ENCODE peak calls at places on chromosome 15, in four cellular contexts. One of them, this sample, is unnamed.

GRCh38 chr15:101046826-101047225 is 127.7 kb downstream of the LRRK1 start:
- DNase-seq in K562: no peak
- DNase-seq in HepG2: no peak
- DNase-seq in GM12878: no peak
- DNase-seq in this sample: no peak

GRCh38 chr15:89018235-89018634 is 70.0 kb upstream of the ABHD2 start:
- DNase-seq in GM12878: no peak
- DNase-seq in K562: no peak
- DNase-seq in HepG2: no peak
- DNase-seq in this sample: no peak

GRCh38 chr15:62128916-62129315 is 36.2 kb downstream of the C2CD4B start:
- DNase-seq in K562: no peak
- DNase-seq in HepG2: no peak
- DNase-seq in GM12878: no peak
- DNase-seq in this sample: no peak

GRCh38 chr15:73857193-73857920 is 16.0 kb upstream of the TBC1D21 start:
- DNase-seq in GM12878: no peak
- DNase-seq in HepG2: no peak
- DNase-seq in K562: no peak
- DNase-seq in this sample: no peak

GRCh38 chr15:39270221-39270835 is 310.6 kb upstream of the THBS1 start:
- DNase-seq in GM12878: no peak
- DNase-seq in HepG2: no peak
- DNase-seq in K562: no peak
- DNase-seq in this sample: no peak

GRCh38 chr15:68053001-68053400 is 1.1 kb upstream of the PIAS1 start:
- DNase-seq in GM12878: no peak
- DNase-seq in HepG2: no peak
- DNase-seq in K562: no peak
- DNase-seq in this sample: no peak

GRCh38 chr15:58038426-58039106 is 26.9 kb downstream of the ALDH1A2 start:
- DNase-seq in HepG2: no peak
- DNase-seq in K562: no peak
- DNase-seq in GM12878: no peak
- DNase-seq in this sample: no peak

GRCh38 chr15:77440378-77440999 is 19.8 kb downstream of the HMG20A start:
- DNase-seq in K562: no peak
- DNase-seq in GM12878: peak; percentile 48
- DNase-seq in HepG2: no peak
- DNase-seq in this sample: no peak

GRCh38 chr15:92884459-92884812 is 15.7 kb upstream of the CHD2 start:
- DNase-seq in K562: no peak
- DNase-seq in HepG2: no peak
- DNase-seq in GM12878: no peak
- DNase-seq in this sample: no peak

GRCh38 chr15:84572231-84572630 is 28.6 kb upstream of the ZSCAN2 start:
- DNase-seq in GM12878: no peak
- DNase-seq in HepG2: no peak
- DNase-seq in K562: no peak
- DNase-seq in this sample: no peak

GRCh38 chr15:80208758-80209734 is 43.0 kb downstream of the CTXND1 start:
- DNase-seq in K562: no peak
- DNase-seq in GM12878: no peak
- DNase-seq in HepG2: no peak
- DNase-seq in this sample: no peak

GRCh38 chr15:92510163-92510882 is 116.6 kb downstream of the ST8SIA2 start:
- DNase-seq in K562: no peak
- DNase-seq in HepG2: no peak
- DNase-seq in GM12878: no peak
- DNase-seq in this sample: no peak

GRCh38 chr15:23039917-23040281 is 530 bp upstream of the TUBGCP5 start:
- DNase-seq in GM12878: no peak
- DNase-seq in K562: no peak
- DNase-seq in HepG2: no peak
- DNase-seq in this sample: no peak

GRCh38 chr15:68650901-68651709 is 72.3 kb downstream of the CORO2B start:
- DNase-seq in K562: peak; percentile 80
- DNase-seq in GM12878: no peak
- DNase-seq in HepG2: peak; percentile 18
- DNase-seq in this sample: peak; percentile 98

GRCh38 chr15:35080226-35080625 is 4.9 kb downstream of the NANOGP8 start:
- DNase-seq in GM12878: no peak
- DNase-seq in HepG2: no peak
- DNase-seq in K562: no peak
- DNase-seq in this sample: no peak

GRCh38 chr15:35078221-35078915 is 6.7 kb downstream of the NANOGP8 start:
- DNase-seq in HepG2: peak; percentile 44
- DNase-seq in GM12878: no peak
- DNase-seq in K562: peak; percentile 70
- DNase-seq in this sample: peak; percentile 42
- TF ChIP-seq CREM in HepG2: no peak
- TF ChIP-seq CREM in GM12878: no peak
- TF ChIP-seq CREM in K562: no peak
- TF ChIP-seq CREM in this sample: no peak

DNA sequence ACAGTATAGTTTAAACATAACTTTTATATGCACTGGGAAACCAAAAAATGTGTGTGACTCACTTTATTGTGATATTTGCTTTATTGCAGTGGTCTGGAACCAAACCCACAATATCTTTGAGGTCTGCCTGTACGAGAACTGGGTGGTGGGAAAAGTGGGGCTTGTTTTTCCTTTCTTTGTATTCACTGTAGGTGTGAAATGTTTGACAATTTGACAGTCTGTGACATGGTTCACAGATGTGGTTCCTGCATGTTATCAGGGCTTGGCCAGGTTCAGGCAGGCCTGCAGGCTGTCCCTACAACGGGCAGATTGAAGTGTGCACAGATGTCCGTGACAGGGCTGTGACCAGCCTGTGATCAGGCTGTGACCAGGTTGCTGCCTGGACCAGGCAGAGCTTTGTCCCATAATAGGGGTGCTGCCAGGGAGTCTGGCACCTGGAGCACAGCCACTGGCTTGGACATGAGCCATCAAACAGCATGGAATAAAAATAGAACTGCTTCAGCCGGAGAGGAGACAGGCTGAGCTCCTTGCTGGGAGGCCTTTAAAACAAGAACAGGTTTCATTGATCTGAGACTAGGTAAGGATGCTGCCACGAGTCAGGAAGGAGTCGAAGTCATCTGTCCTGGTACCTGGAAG is 61.0 kb downstream of the KLF13 start:
- DNase-seq in HepG2: no peak
- DNase-seq in GM12878: no peak
- DNase-seq in K562: no peak
- DNase-seq in this sample: no peak
- TF ChIP-seq CREM in HepG2: no peak
- TF ChIP-seq CREM in GM12878: no peak
- TF ChIP-seq CREM in K562: no peak
- TF ChIP-seq CREM in this sample: no peak

DNA sequence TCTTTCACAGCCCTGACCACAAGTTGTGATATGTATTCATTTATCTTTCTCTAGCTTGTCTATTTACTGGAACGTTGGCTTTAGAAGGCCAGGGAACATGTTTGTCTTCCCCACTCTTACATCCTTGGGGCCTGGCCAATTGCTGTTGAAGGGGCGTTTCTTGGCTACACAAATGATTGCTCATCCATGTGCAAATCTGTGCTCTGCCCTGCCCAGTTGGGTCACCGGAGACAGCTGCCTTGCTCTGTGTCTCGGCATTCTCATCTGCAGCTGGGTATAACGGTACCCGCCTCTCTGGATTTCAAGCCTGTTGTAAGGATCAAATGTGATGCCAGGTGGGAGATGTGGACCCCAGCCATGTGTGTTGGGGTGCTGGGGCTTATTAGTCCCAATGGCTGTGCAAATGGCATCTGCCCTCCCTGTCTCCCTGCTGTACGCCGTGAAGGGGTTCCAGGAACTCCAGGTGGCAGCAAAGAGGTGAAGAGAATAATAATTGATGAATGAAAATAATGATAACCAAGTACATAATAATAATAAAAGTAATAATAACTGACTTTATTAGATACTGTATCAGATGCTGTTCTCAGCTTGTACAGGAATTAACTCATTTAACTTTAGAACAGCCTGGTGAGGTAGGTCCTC is 24.1 kb upstream of the TLE3 start:
- DNase-seq in GM12878: no peak
- DNase-seq in HepG2: no peak
- DNase-seq in K562: no peak
- DNase-seq in this sample: no peak
- TF ChIP-seq CREM in GM12878: no peak
- TF ChIP-seq CREM in HepG2: no peak
- TF ChIP-seq CREM in K562: no peak
- TF ChIP-seq CREM in this sample: no peak

GRCh38 chr15:82313446-82313845 is 35.8 kb downstream of the GOLGA6L10 start:
- DNase-seq in GM12878: no peak
- DNase-seq in K562: no peak
- DNase-seq in HepG2: no peak
- DNase-seq in this sample: no peak

GRCh38 chr15:82315519-82316246 is 33.6 kb downstream of the GOLGA6L10 start:
- DNase-seq in HepG2: no peak
- DNase-seq in GM12878: no peak
- DNase-seq in K562: no peak
- DNase-seq in this sample: no peak

GRCh38 chr15:82314769-82315518 is 34.3 kb downstream of the GOLGA6L10 start:
- DNase-seq in K562: no peak
- DNase-seq in HepG2: no peak
- DNase-seq in GM12878: no peak
- DNase-seq in this sample: no peak

GRCh38 chr15:82309802-82310201 is 39.5 kb downstream of the GOLGA6L10 start:
- DNase-seq in HepG2: no peak
- DNase-seq in K562: no peak
- DNase-seq in GM12878: no peak
- DNase-seq in this sample: no peak

DNA sequence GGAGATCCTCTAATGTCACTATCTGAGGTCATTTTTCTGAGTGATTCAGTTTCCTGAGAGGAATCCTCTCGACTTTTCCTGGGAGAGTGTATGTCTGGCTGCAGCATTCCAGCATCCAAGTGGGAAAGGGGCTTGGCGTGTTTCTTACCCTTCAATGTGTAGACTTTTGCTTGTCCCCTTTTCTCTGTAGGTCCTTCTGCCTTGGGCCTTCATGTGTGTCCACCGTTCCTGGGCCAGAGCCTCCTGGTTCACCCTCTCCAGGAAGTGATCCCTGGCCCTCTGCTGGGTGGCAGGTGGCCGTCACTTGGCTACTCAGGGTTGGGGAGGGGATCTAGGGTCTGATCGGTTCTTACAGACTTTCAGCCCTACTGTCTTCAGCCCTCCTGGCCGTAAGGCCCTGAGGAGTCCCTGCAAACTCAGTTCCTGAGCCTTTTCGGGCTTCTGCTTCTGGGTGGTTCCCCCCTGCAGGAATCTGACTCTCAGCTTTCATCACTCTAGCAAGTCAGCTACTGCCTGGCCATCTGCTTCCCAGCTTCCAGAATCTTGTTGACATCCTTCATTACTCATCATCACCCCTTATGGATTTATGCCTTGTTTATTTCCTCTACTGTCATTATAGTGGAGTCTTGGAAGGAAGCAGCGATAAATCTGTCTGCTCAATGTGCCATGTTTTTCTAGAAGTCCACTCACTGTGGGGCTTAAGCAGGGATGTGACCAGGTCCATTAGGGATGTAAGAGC is 36.5 kb downstream of the GOLGA6L10 start:
- DNase-seq in K562: no peak
- DNase-seq in GM12878: no peak
- DNase-seq in HepG2: no peak
- DNase-seq in this sample: no peak
- TF ChIP-seq CREM in K562: no peak
- TF ChIP-seq CREM in GM12878: no peak
- TF ChIP-seq CREM in HepG2: no peak
- TF ChIP-seq CREM in this sample: no peak

DNA sequence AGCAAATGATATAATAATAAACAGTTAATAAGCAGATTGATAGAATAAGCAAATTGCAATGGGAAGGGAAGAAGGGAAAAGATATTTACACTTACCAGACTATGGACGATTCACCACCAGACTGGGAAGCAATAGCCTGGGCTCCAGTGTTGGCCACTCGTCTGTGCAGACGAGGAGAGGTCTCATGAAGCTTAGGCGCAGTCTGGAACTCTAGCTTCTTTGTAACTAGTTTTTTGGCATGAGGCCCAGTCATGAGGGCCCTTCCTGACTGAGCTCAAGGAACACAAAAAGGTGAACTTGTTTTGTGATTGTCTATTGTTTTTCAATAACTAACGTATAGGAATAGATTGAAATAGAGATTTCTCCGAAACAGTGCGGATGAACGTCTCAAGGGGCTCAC is 63.3 kb upstream of the GATM start:
- DNase-seq in GM12878: no peak
- DNase-seq in HepG2: peak; percentile 21
- DNase-seq in K562: no peak
- DNase-seq in this sample: no peak
- TF ChIP-seq CREM in GM12878: no peak
- TF ChIP-seq CREM in HepG2: no peak
- TF ChIP-seq CREM in K562: no peak
- TF ChIP-seq CREM in this sample: no peak

DNA sequence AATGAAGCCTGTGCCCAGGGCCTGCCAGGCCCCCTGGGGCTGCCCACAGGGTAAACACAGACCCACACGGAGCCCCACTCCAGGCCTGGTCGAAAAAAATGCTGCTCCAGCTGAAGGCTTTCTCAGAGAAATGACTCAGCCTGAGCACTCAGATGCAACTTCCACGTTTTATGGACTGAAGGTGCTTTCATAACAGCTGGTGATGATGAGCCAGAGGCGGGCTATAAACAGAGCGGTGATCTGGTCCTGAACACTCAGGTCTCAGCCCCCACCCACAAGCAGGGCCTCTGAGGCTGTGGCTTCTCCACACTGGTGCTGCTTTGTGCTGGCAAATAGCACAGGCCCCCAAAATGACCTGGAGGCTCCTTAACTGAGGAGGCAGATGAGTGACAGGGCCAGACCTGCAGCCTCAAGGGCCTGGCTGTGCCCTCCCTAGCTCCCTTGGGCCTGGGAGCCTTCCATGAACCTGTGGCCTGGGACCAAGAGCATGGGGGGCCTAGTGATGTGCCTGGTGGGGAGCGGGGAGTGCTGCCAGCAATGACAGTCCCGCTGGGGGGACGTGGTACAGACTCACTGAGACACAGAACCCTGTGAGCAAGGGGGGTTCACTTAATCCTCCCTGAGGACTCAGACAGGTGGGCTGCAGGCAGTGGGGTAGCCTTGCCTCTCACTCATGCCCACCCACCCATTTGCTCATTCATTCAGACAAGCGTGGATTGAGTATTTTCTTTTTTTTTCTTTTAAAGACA is 23.0 kb upstream of the FURIN start:
- DNase-seq in GM12878: peak; percentile 50
- DNase-seq in HepG2: no peak
- DNase-seq in K562: peak; percentile 41
- DNase-seq in this sample: no peak
- TF ChIP-seq CREM in GM12878: peak; percentile 62
- TF ChIP-seq CREM in HepG2: no peak
- TF ChIP-seq CREM in K562: peak; percentile 42
- TF ChIP-seq CREM in this sample: no peak

GRCh38 chr15:49235446-49236207 is 65.6 kb downstream of the GALK2 start:
- DNase-seq in GM12878: peak; percentile 56
- DNase-seq in HepG2: peak; percentile 37
- DNase-seq in K562: no peak
- DNase-seq in this sample: peak; percentile 62
- TF ChIP-seq CREM in GM12878: no peak
- TF ChIP-seq CREM in HepG2: no peak
- TF ChIP-seq CREM in K562: no peak
- TF ChIP-seq CREM in this sample: no peak

This sample was measured in WTC11.